ENCODE peak calls at places on chromosomes 4 and X, in six cellular contexts. K is A549, O is GM12878, R is K562, A is endothelial cell of umbilical vein, T is HepG2. I is an unnamed sample.

GRCh38 chr4:73499996-73500765 is 18.6 kb downstream of the AFM start:
- DNase-seq in A (peak; percentile 18), O (no peak), R (no peak), K (no peak), T (no peak), I (no peak)

GRCh38 chrX:10783451-10783995 is 163.1 kb upstream of the MID1 start:
- DNase-seq in O (no peak), R (no peak), K (no peak), T (no peak), A (no peak), I (no peak)

GRCh38 chr4:136526517-136526916 is 1005.8 kb downstream of the PCDH18 start:
- DNase-seq in A (peak; percentile 62), T (no peak), O (no peak), R (no peak), K (no peak), I (no peak)

GRCh38 chr4:112156546-112156945 is 11.3 kb downstream of the FAM241A start:
- DNase-seq in A (no peak), O (no peak), K (no peak), R (no peak), T (no peak), I (no peak)

GRCh38 chr4:168685136-168685535 is 188.3 kb downstream of the PALLD start:
- DNase-seq in A (no peak), T (no peak), O (peak; percentile 23), R (no peak), K (no peak), I (peak; percentile 5)

GRCh38 chr4:23768541-23768940 is 121.3 kb downstream of the PPARGC1A start:
- DNase-seq in A (no peak), O (no peak), R (no peak), T (no peak), K (no peak), I (no peak)

GRCh38 chr4:183391204-183391603 is 53.2 kb upstream of the CDKN2AIP start:
- DNase-seq in K (no peak), T (peak; percentile 72), A (peak; percentile 18), R (no peak), O (no peak), I (no peak)

GRCh38 chrX:1147641-1148515 is 64.6 kb downstream of the CRLF2 start:
- DNase-seq in R (no peak), O (no peak), A (no peak), T (no peak), K (no peak), I (no peak)

GRCh38 chr4:55849724-55850123 is 3.7 kb upstream of the EXOC1 start:
- DNase-seq in R (no peak), A (no peak), T (no peak), K (no peak), O (no peak), I (no peak)

GRCh38 chr4:173509031-173510001 is 20.7 kb downstream of the HAND2 start:
- DNase-seq in T (no peak), A (no peak), O (no peak), R (no peak), K (no peak), I (no peak)

GRCh38 chr4:125517831-125518230 is 203.1 kb downstream of the FAT4 start:
- DNase-seq in K (no peak), T (no peak), A (peak; percentile 86), R (no peak), O (no peak), I (no peak)

GRCh38 chr4:1572521-1572920 is 111.6 kb downstream of the FAM53A start:
- DNase-seq in A (no peak), R (peak; percentile 68), T (no peak), K (no peak), O (no peak), I (no peak)

GRCh38 chrX:152652060-152652459 is 14.4 kb downstream of the GABRQ start:
- DNase-seq in R (no peak), T (no peak), K (no peak), A (no peak), O (no peak), I (no peak)

GRCh38 chrX:150506020-150506419 is 62.4 kb upstream of the MTM1 start:
- DNase-seq in R (no peak), K (no peak), A (no peak), O (no peak), T (no peak), I (no peak)

GRCh38 chrX:94551831-94552230 is 877.8 kb downstream of the FAM133A start:
- DNase-seq in A (no peak), R (no peak), T (no peak), K (no peak), O (no peak), I (no peak)

GRCh38 chr4:858831-859451 is 33.0 kb upstream of the CPLX1 start:
- DNase-seq in K (no peak), O (no peak), R (no peak), A (no peak), T (no peak), I (no peak)

GRCh38 chrX:6545712-6546111 is 10.8 kb upstream of the VCX3A start:
- DNase-seq in R (no peak), T (no peak), O (no peak), A (no peak), K (no peak), I (no peak)

GRCh38 chrX:48101443-48101842 is 29.0 kb upstream of the SPACA5B start:
- DNase-seq in K (no peak), T (no peak), A (no peak), O (no peak), R (no peak), I (no peak)

GRCh38 chrX:138946941-138947340 is 235.4 kb upstream of the FGF13 start:
- DNase-seq in O (no peak), T (no peak), R (no peak), K (no peak), A (no peak), I (no peak)

GRCh38 chr4:175444512-175444911 is 367.6 kb downstream of the GPM6A start:
- DNase-seq in R (no peak), T (no peak), O (no peak), A (no peak), K (no peak), I (no peak)

GRCh38 chr4:92012899-92013867 is 290.6 kb upstream of the GRID2 start:
- DNase-seq in T (peak; percentile 35), R (no peak), K (no peak), O (no peak), A (no peak), I (peak; percentile 10)

GRCh38 chr4:70714061-70714468 is 7.7 kb upstream of the RUFY3 start:
- DNase-seq in R (no peak), A (no peak), T (peak; percentile 75), K (no peak), O (no peak), I (peak; percentile 12)

GRCh38 chr4:80365928-80366327 is 30.4 kb downstream of the CFAP299 start:
- DNase-seq in T (peak; percentile 23), O (peak; percentile 26), K (peak; percentile 7), R (no peak), A (peak; percentile 23), I (peak; percentile 54)

GRCh38 chr4:169823685-169824084 is 65.9 kb upstream of the HPF1 start:
- DNase-seq in K (no peak), T (peak; percentile 21), A (peak; percentile 51), R (peak; percentile 11), O (no peak), I (peak; percentile 64)

GRCh38 chrX:153457136-153457825 is 11.4 kb upstream of the TREX2 start:
- DNase-seq in R (no peak), O (no peak), K (no peak), A (no peak), T (no peak), I (no peak)

GRCh38 chr4:5993876-5994811 is 24.1 kb downstream of the C4orf50 start:
- DNase-seq in K (no peak), A (no peak), T (no peak), O (no peak), R (no peak), I (no peak)

GRCh38 chr4:37223732-37224131 is 20.8 kb upstream of the NWD2 start:
- DNase-seq in K (no peak), R (no peak), A (no peak), T (no peak), O (no peak), I (no peak)

GRCh38 chr4:57064120-57064519 is 46.1 kb downstream of the IGFBP7 start:
- DNase-seq in O (no peak), A (no peak), K (no peak), R (no peak), T (no peak), I (no peak)

GRCh38 chr4:184942447-184943425 is 75.6 kb upstream of the HELT start:
- DNase-seq in K (no peak), T (no peak), O (no peak), A (no peak), R (no peak), I (no peak)

GRCh38 chrX:12153741-12154140 is 15.5 kb downstream of the FRMPD4 start:
- DNase-seq in T (no peak), A (peak; percentile 50), K (no peak), R (no peak), O (no peak), I (no peak)
- TF ChIP-seq MYC in T (no peak), A (no peak), K (no peak), R (no peak), O (no peak), I (no peak)

DNA sequence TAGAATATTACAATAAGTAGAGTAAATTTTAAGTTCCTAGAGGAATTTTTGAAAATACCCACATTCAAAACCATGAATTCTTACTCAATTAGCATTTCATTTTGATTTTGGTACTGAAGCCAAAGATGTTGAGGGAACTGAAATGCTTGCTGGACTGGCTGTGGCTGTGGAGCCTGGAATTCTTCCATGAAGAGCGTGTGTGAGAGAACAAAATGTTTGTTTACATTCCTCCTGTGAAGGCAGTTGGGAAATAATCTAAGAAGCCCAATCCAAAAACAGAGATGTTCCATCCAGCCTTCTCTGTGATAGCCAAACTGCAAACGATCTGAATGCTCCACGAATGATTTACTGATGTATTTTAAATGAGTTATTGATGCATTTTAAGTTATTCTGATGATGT is 3.8 kb upstream of the ADH1B start:
- DNase-seq in T (no peak), R (no peak), O (no peak), K (no peak), A (no peak), I (no peak)
- TF ChIP-seq MAX in T (no peak), R (no peak), O (no peak), K (no peak), A (no peak), I (no peak)

DNA sequence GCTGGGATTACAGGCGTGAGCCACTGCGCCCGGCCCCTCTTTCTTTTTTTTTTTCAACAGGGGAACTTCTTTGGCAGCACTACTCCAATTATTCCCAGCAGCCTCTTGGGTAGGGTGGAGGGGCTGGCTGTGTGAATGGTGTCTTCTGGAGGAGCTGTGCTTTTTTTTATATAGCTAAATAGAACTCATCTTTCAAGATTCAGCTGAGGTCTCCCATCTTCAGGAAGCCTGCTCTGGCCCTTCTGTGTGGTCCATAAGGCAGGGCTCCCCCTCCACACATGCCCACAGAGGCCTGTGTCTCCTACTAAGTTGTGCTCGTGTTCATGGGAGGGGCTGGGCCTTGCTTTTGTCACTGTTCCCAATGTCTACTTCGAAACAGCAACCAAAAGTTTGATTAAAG is 116.8 kb downstream of the AFAP1 start:
- DNase-seq in T (no peak), O (no peak), R (no peak), A (no peak), K (no peak), I (no peak)
- TF ChIP-seq MYC in T (no peak), O (no peak), R (no peak), A (no peak), K (no peak), I (no peak)

DNA sequence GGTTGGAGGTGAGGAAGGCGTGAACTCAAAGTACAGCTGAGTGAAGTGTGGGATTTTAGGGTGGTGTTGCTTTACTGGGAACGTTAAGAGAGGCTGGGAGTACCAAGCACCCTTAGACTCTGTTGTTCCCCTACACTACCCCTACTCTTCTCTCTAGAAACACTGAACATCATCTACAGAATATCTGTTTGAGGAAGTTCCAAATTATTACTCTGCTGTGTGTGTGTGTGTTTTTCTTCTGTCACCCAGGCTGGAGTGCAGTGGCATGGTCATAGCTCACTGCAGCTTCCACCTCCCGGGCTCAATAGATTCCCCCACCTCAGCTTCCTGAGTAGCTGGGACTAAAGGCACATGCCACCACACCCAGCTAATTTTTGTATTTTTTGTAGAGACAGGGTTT is 76.7 kb upstream of the AP1S2 start:
- DNase-seq in R (no peak), A (no peak), K (no peak), O (no peak), T (no peak), I (no peak)
- TF ChIP-seq MAX in R (no peak), A (no peak), K (no peak), O (no peak), T (no peak), I (no peak)

I was measured in NB4.